ENCODE peak calls at places on chromosome 14, in seven cellular contexts. One of them, this sample, is unnamed.

GRCh38 chr14:23787436-23787835 is 151.3 kb downstream of the DHRS2 start:
- DNase-seq in psoas muscle: no peak
- DNase-seq in germinal center: no peak
- DNase-seq in LHCN-M2: no peak
- DNase-seq in GOT3: no peak
- DNase-seq in ascending aorta: no peak
- DNase-seq in NCI-H2107: no peak
- DNase-seq in this sample: no peak

GRCh38 chr14:54440037-54440436 is 1.1 kb downstream of the CNIH1 start:
- DNase-seq in psoas muscle: no peak
- DNase-seq in LHCN-M2: no peak
- DNase-seq in NCI-H2107: no peak
- DNase-seq in germinal center: no peak
- DNase-seq in GOT3: no peak
- DNase-seq in ascending aorta: no peak
- DNase-seq in this sample: no peak

GRCh38 chr14:94864421-94865195 is 94.7 kb upstream of the GSC start:
- DNase-seq in NCI-H2107: no peak
- DNase-seq in ascending aorta: no peak
- DNase-seq in psoas muscle: peak
- DNase-seq in GOT3: no peak
- DNase-seq in LHCN-M2: no peak
- DNase-seq in germinal center: no peak
- DNase-seq in this sample: no peak

GRCh38 chr14:54627718-54628345 is 60.9 kb downstream of the SAMD4A start:
- DNase-seq in NCI-H2107: no peak
- DNase-seq in psoas muscle: no peak
- DNase-seq in LHCN-M2: peak
- DNase-seq in GOT3: no peak
- DNase-seq in ascending aorta: no peak
- DNase-seq in germinal center: peak
- DNase-seq in this sample: no peak

GRCh38 chr14:104293851-104294627 is 155.7 kb downstream of the KIF26A start:
- DNase-seq in LHCN-M2: no peak
- DNase-seq in NCI-H2107: no peak
- DNase-seq in germinal center: no peak
- DNase-seq in psoas muscle: no peak
- DNase-seq in GOT3: no peak
- DNase-seq in ascending aorta: no peak
- DNase-seq in this sample: no peak

GRCh38 chr14:96502621-96503251 is 554 bp downstream of the PAPOLA start:
- DNase-seq in ascending aorta: no peak
- DNase-seq in LHCN-M2: peak
- DNase-seq in NCI-H2107: no peak
- DNase-seq in germinal center: peak
- DNase-seq in psoas muscle: peak
- DNase-seq in GOT3: no peak
- DNase-seq in this sample: no peak

GRCh38 chr14:104593241-104593701 is 11.3 kb downstream of the TMEM179 start:
- DNase-seq in psoas muscle: peak
- DNase-seq in germinal center: no peak
- DNase-seq in ascending aorta: no peak
- DNase-seq in LHCN-M2: no peak
- DNase-seq in NCI-H2107: no peak
- DNase-seq in GOT3: no peak
- DNase-seq in this sample: no peak

GRCh38 chr14:68042591-68043210 is 223.1 kb downstream of the RAD51B start:
- DNase-seq in psoas muscle: no peak
- DNase-seq in germinal center: no peak
- DNase-seq in ascending aorta: no peak
- DNase-seq in GOT3: no peak
- DNase-seq in LHCN-M2: no peak
- DNase-seq in NCI-H2107: no peak
- DNase-seq in this sample: no peak

GRCh38 chr14:22489247-22489551 is 99.8 kb downstream of the DAD1 start:
- DNase-seq in NCI-H2107: no peak
- DNase-seq in germinal center: no peak
- DNase-seq in ascending aorta: no peak
- DNase-seq in LHCN-M2: no peak
- DNase-seq in GOT3: no peak
- DNase-seq in psoas muscle: no peak
- DNase-seq in this sample: no peak

GRCh38 chr14:32300146-32300545 is 29.0 kb upstream of the AKAP6 start:
- DNase-seq in psoas muscle: no peak
- DNase-seq in GOT3: no peak
- DNase-seq in germinal center: no peak
- DNase-seq in LHCN-M2: no peak
- DNase-seq in ascending aorta: no peak
- DNase-seq in NCI-H2107: no peak
- DNase-seq in this sample: no peak